ENCODE peak calls at places on chromosomes 4 and X, in four cellular contexts. O, G, B and Q are unnamed samples.

GRCh38 chrX:9465380-9466114 is 689 bp downstream of the TBL1X start:
- DNase-seq in O (peak; percentile 25), G (peak; percentile 20), B (no peak), Q (no peak)

GRCh38 chr4:26289421-26289820 is 31.4 kb upstream of the RBPJ start:
- DNase-seq in O (no peak), G (no peak), B (no peak), Q (no peak)

GRCh38 chr4:18180122-18180521 is 158.6 kb upstream of the LCORL start:
- DNase-seq in O (no peak), G (no peak), B (no peak), Q (no peak)

GRCh38 chrX:9940397-9940796 is 26.8 kb upstream of the CLDN34 start:
- DNase-seq in O (no peak), G (no peak), B (no peak), Q (peak; percentile 6)

GRCh38 chr4:173505924-173506779 is 23.9 kb downstream of the HAND2 start:
- DNase-seq in O (peak; percentile 84), G (peak; percentile 48), B (peak; percentile 21), Q (peak; percentile 45)

GRCh38 chr4:66949424-66949823 is 595.9 kb downstream of the CENPC start:
- DNase-seq in O (no peak), G (no peak), B (no peak), Q (no peak)

GRCh38 chr4:48372272-48372671 is 30.9 kb downstream of the SLAIN2 start:
- DNase-seq in O (no peak), G (no peak), B (no peak), Q (no peak)

GRCh38 chr4:77021614-77022089 is 54.1 kb downstream of the CCNI start:
- DNase-seq in O (no peak), G (no peak), B (no peak), Q (no peak)

GRCh38 chr4:26687728-26688127 is 103.8 kb downstream of the TBC1D19 start:
- DNase-seq in O (no peak), G (no peak), B (no peak), Q (no peak)

GRCh38 chr4:2441393-2442174 is 22.8 kb downstream of the CFAP99 start:
- DNase-seq in O (peak; percentile 95), G (peak; percentile 95), B (peak; percentile 80), Q (peak; percentile 68)

GRCh38 chr4:114649908-114650307 is 51.3 kb downstream of the UGT8 start:
- DNase-seq in O (no peak), G (no peak), B (no peak), Q (no peak)

GRCh38 chr4:76420901-76421581 is at the start of gene CCDC158:
- DNase-seq in O (no peak), G (no peak), B (no peak), Q (no peak)

GRCh38 chr4:19009886-19010285 is 988.3 kb upstream of the LCORL start:
- DNase-seq in O (no peak), G (no peak), B (no peak), Q (no peak)

GRCh38 chr4:56129431-56129861 is 180.7 kb downstream of the CEP135 start:
- DNase-seq in O (peak; percentile 66), G (no peak), B (peak; percentile 56), Q (peak; percentile 48)

GRCh38 chr4:55214172-55214571 is 88.8 kb upstream of the KDR start:
- DNase-seq in O (no peak), G (no peak), B (no peak), Q (no peak)

GRCh38 chr4:32560306-32560705 is 1840.1 kb downstream of the PCDH7 start:
- DNase-seq in O (no peak), G (no peak), B (no peak), Q (no peak)

GRCh38 chr4:131764730-131765129 is 1384.4 kb upstream of the PCDH10 start:
- DNase-seq in O (no peak), G (no peak), B (no peak), Q (no peak)

GRCh38 chrX:4710618-4711433 is 997.4 kb upstream of the PRKX start:
- DNase-seq in O (no peak), G (no peak), B (peak; percentile 23), Q (no peak)

GRCh38 chrX:130330706-130331105 is 9.0 kb upstream of the SLC25A14 start:
- DNase-seq in O (peak; percentile 65), G (peak; percentile 49), B (peak; percentile 43), Q (peak; percentile 75)

GRCh38 chrX:116230136-116230886 is 59.8 kb downstream of the AGTR2 start:
- DNase-seq in O (no peak), G (no peak), B (peak; percentile 1), Q (peak; percentile 88)

GRCh38 chrX:33128048-33128805 is 83.1 kb downstream of the DMD start:
- DNase-seq in O (no peak), G (no peak), B (no peak), Q (no peak)

GRCh38 chr4:11259837-11260236 is 168.9 kb downstream of the HS3ST1 start:
- DNase-seq in O (no peak), G (no peak), B (no peak), Q (no peak)

DNA sequence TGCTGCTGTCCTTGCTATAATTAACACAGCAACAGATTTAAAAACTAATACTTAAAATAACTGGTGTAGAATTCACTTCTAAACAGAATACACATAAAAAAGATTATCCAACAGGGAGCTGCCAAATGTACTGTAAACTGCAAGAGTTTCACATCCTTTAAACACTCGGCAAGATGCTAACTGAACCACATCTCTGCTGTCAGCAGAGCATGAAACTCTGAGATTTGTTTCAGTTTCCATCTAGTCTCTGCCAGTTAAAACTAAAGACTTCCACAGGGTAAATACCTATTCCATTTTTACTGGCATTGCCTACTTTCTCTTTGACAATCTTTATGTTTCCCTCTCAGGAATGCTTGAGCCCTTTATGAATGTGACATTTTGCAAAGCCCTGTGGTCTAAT is 127.7 kb downstream of the SLC7A11 start:
- DNase-seq in O (no peak), G (no peak), B (no peak), Q (no peak)
- TF ChIP-seq HMGXB4 in O (no peak), G (no peak), B (no peak), Q (no peak)

GRCh38 chr4:188663369-188663768 is 524.1 kb downstream of the TRIML1 start:
- DNase-seq in O (no peak), G (no peak), B (no peak), Q (no peak)

GRCh38 chr4:188658958-188659522 is 519.8 kb downstream of the TRIML1 start:
- DNase-seq in O (peak; percentile 68), G (peak; percentile 7), B (no peak), Q (no peak)

GRCh38 chr4:188661502-188661901 is 522.3 kb downstream of the TRIML1 start:
- DNase-seq in O (no peak), G (no peak), B (no peak), Q (no peak)

GRCh38 chr4:188657365-188657764 is 518.1 kb downstream of the TRIML1 start:
- DNase-seq in O (no peak), G (no peak), B (no peak), Q (no peak)

DNA sequence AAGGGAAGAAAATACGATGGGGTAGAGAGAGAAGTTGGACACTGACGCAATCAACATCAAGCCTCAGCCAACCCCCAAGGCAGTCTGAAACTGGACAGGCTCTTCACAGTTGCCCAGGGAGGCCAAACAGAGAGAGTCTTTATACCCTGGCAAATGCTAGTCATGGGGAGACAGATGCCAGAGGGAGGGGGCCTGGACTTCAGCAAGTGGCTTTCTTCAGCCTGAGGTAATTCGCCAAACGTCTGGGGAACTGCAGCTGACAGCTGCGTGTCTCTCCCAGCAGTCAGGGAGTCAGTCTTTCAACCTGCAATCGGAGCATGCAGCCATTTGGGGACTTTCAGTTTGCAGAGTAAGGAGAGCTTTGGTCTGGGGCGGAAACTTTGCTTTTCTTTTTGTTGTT is 521.6 kb downstream of the TRIML1 start:
- DNase-seq in O (no peak), G (no peak), B (no peak), Q (no peak)
- TF ChIP-seq HMGXB4 in O (no peak), G (no peak), B (no peak), Q (no peak)

DNA sequence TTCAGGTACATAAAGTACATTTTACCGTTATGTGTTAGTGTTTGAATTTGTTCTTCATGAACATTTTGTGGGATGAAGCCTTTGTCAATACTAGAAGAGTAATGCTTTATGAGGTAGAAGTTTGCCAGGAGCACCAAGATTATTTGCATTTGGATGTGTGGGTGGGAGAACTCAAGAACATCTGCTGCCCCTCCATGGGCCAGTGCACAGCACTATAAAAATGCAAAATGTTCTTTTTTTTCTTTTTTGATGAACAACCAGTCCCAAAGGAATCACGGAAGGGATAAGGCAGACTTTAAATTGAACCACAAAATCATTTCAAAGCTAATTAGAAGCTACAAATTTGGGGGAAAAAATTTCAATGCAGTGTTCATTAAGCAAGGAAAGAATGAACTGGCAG is 300.3 kb upstream of the NWD2 start:
- DNase-seq in O (no peak), G (no peak), B (no peak), Q (no peak)
- TF ChIP-seq HMGXB4 in O (no peak), G (no peak), B (no peak), Q (no peak)

GRCh38 chrX:117995378-117995777 is 121.2 kb downstream of the KLHL13 start:
- DNase-seq in O (no peak), G (no peak), B (no peak), Q (no peak)

GRCh38 chrX:117998171-117998570 is 118.4 kb downstream of the KLHL13 start:
- DNase-seq in O (no peak), G (no peak), B (no peak), Q (no peak)

GRCh38 chrX:118000518-118000917 is 116.1 kb downstream of the KLHL13 start:
- DNase-seq in O (no peak), G (no peak), B (no peak), Q (no peak)

GRCh38 chrX:117996408-117996807 is 120.2 kb downstream of the KLHL13 start:
- DNase-seq in O (no peak), G (no peak), B (no peak), Q (no peak)

DNA sequence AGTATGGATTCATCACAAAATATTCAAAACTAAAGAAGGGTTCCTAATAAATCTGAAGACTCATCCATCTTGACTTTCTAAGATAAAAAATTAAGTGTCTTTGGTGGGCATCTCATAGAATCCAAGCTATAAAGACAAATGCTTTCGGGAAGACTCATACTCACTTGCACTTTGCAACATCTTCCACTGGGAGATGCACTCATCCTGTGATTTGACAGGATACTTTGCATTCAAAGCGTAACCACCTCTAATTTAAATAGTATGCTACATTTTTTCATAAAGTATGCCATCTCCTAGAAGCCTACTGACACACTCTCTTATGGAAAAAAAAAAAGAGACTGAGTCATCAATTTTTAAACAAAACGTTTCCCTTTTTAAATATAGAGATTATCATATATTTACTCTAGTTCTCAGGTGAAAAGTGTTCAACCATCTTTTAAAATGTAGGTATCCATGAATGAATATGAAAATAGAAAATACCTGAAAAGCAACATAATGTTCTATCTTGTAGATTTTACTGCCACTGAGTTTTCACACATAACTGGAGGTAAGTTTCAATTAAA is 119.6 kb downstream of the KLHL13 start:
- DNase-seq in O (no peak), G (no peak), B (peak; percentile 0), Q (no peak)
- TF ChIP-seq HMGXB4 in O (no peak), G (no peak), B (no peak), Q (no peak)

DNA sequence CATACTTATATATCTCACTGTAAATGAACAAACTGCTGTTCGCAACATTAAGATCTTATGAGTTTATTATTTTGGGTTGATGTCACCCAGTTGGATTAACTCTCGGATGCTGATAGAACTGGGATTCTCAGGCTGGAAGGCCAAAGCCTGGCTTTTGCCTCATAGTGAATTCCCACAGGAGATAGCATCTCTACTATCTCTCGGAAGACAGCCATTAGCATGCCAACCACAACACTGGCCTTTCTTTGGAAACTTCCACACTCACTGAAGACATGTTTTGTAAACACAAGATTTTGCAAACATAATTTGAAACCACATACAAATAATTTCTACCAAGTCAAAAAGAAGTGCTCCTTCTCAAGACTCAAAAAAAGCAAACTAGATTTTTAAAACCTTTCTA is 4.5 kb upstream of the ATP6AP2 start:
- DNase-seq in O (no peak), G (no peak), B (no peak), Q (no peak)
- TF ChIP-seq HMGXB4 in O (no peak), G (no peak), B (no peak), Q (no peak)